ENCODE peak calls at places on chromosomes 7 and 10, in eight cellular contexts. N, F, R, M, E, H, O and A are unnamed samples. For H3K4me1, the result is how much of the 10 kb centered on the place peaks cover.

GRCh38 chr7:27165089-27165654 is at the start of gene HOXA9:
- DNase-seq in N (peak), H (peak), R (peak), E (peak), M (no peak), F (peak), O (no peak), A (peak)

GRCh38 chr7:46383605-46384004 is 462.5 kb upstream of the IGFBP3 start:
- DNase-seq in N (no peak), E (peak), H (peak), M (no peak), O (no peak), R (no peak), F (no peak), A (no peak)

GRCh38 chr10:31864834-31865518 is 63.7 kb downstream of the ARHGAP12 start:
- DNase-seq in E (no peak), H (peak), M (peak), N (no peak), O (no peak), F (no peak), R (no peak), A (no peak)

GRCh38 chr7:131527462-131527861 is 29.0 kb downstream of the PODXL start:
- DNase-seq in E (no peak), M (no peak), N (no peak), O (no peak), F (peak), H (no peak), R (no peak), A (no peak)

GRCh38 chr10:131569851-131570715 is 258.6 kb upstream of the TCERG1L start:
- DNase-seq in M (peak), H (no peak), F (no peak), E (no peak), R (no peak), O (no peak), N (peak), A (no peak)

GRCh38 chr10:10995120-10995519 is 22.6 kb upstream of the CELF2 start:
- DNase-seq in H (no peak), F (no peak), M (no peak), N (no peak), O (no peak), R (no peak), E (no peak), A (no peak)

GRCh38 chr10:21020545-21020944 is 123.4 kb upstream of the NEBL start:
- DNase-seq in N (no peak), O (no peak), H (no peak), R (no peak), F (no peak), M (peak), E (no peak), A (peak)

GRCh38 chr7:152902054-152902453 is 142.5 kb downstream of the ACTR3B start:
- DNase-seq in O (no peak), R (no peak), N (no peak), H (no peak), E (no peak), F (no peak), M (no peak), A (no peak)

GRCh38 chr7:39299695-39300094 is 266.5 kb upstream of the YAE1 start:
- DNase-seq in M (no peak), H (no peak), F (no peak), R (no peak), N (no peak), O (no peak), E (no peak), A (no peak)

GRCh38 chr10:123990889-123991288 is 99.3 kb upstream of the CPXM2 start:
- DNase-seq in O (no peak), F (no peak), M (no peak), N (no peak), R (no peak), H (no peak), E (no peak), A (no peak)

GRCh38 chr7:138027100-138027499 is 25.2 kb upstream of the CREB3L2 start:
- DNase-seq in H (no peak), O (no peak), F (no peak), R (no peak), M (no peak), N (no peak), E (no peak), A (no peak)

GRCh38 chr7:128347573-128348147 is 4.0 kb upstream of the RBM28 start:
- DNase-seq in H (peak), N (no peak), E (no peak), O (peak), M (peak), F (peak), R (peak), A (peak)

GRCh38 chr10:68175954-68176353 is 56.0 kb downstream of the ATOH7 start:
- DNase-seq in F (no peak), H (no peak), O (no peak), M (no peak), N (no peak), R (no peak), E (no peak), A (no peak)

GRCh38 chr7:30349170-30349569 is 64.8 kb downstream of the ZNRF2 start:
- DNase-seq in N (no peak), F (no peak), E (no peak), R (no peak), H (no peak), O (no peak), M (no peak), A (no peak)

GRCh38 chr7:73703985-73704639 is 15.4 kb downstream of the STX1A start:
- DNase-seq in M (peak), H (peak), E (no peak), N (no peak), F (no peak), R (peak), O (no peak), A (no peak)

GRCh38 chr10:97731346-97732051 is 5.4 kb upstream of the ZFYVE27 start:
- DNase-seq in R (peak), O (peak), F (peak), E (no peak), M (peak), H (peak), N (no peak), A (peak)

GRCh38 chr7:33742521-33742920 is 162.8 kb upstream of the BMPER start:
- DNase-seq in E (no peak), M (no peak), F (no peak), O (no peak), H (no peak), R (no peak), N (no peak), A (no peak)

GRCh38 chr10:71542476-71542875 is 145.8 kb downstream of the CDH23 start:
- DNase-seq in F (no peak), R (no peak), E (no peak), H (no peak), M (no peak), O (no peak), N (no peak), A (no peak)

GRCh38 chr10:49104323-49104722 is 11.0 kb downstream of the VSTM4 start:
- DNase-seq in N (no peak), M (no peak), F (no peak), O (no peak), R (no peak), E (no peak), H (no peak), A (no peak)

GRCh38 chr7:87159538-87159937 is 7.3 kb downstream of the DMTF1 start:
- DNase-seq in H (no peak), M (no peak), R (no peak), N (no peak), O (no peak), F (no peak), E (no peak), A (no peak)

GRCh38 chr7:112383671-112384417 is 66.4 kb upstream of the IFRD1 start:
- DNase-seq in R (no peak), H (no peak), E (no peak), F (no peak), M (peak), N (no peak), O (peak), A (no peak)

GRCh38 chr7:81284576-81284975 is 365.7 kb upstream of the SEMA3C start:
- DNase-seq in R (no peak), M (no peak), E (peak), O (no peak), N (no peak), F (no peak), H (peak), A (no peak)

GRCh38 chr7:121151663-121152344 is 163.3 kb downstream of the CPED1 start:
- DNase-seq in O (peak), R (no peak), F (no peak), M (no peak), E (no peak), N (no peak), H (no peak), A (no peak)

GRCh38 chr7:105940111-105940510 is 23.0 kb upstream of the CDHR3 start:
- DNase-seq in H (no peak), O (no peak), F (no peak), R (no peak), N (no peak), M (peak), E (no peak), A (no peak)

GRCh38 chr10:5494611-5495010 is 4.8 kb downstream of the CALML5 start:
- DNase-seq in M (no peak), E (no peak), H (no peak), O (no peak), F (no peak), R (no peak), N (peak), A (no peak)

GRCh38 chr10:12375076-12375504 is 25.7 kb downstream of the CAMK1D start:
- DNase-seq in M (no peak), R (no peak), H (peak), O (no peak), N (no peak), E (no peak), F (no peak), A (no peak)

GRCh38 chr7:30965883-30966282 is 2.1 kb downstream of the GHRHR start:
- DNase-seq in E (no peak), O (no peak), N (no peak), M (no peak), H (no peak), R (no peak), F (no peak), A (no peak)

GRCh38 chr7:136183981-136184380 is 206.8 kb upstream of the MTPN start:
- DNase-seq in F (no peak), H (peak), M (peak), R (no peak), E (no peak), N (no peak), O (no peak), A (no peak)

GRCh38 chr7:51224811-51225581 is 91.6 kb downstream of the COBL start:
- DNase-seq in E (peak), H (no peak), R (no peak), O (peak), F (peak), N (no peak), M (no peak), A (no peak)

GRCh38 chr10:133261726-133262325 is 14.8 kb downstream of the ADAM8 start:
- DNase-seq in R (peak), F (peak), H (peak), E (no peak), N (peak), O (peak), M (peak), A (peak)

GRCh38 chr10:22427890-22428571 is 82.7 kb downstream of the SPAG6 start:
- DNase-seq in F (no peak), R (no peak), M (peak), E (peak), O (no peak), N (no peak), H (peak), A (peak)

GRCh38 chr7:66734006-66734405 is 6.5 kb upstream of the RABGEF1 start:
- DNase-seq in H (no peak), O (no peak), R (no peak), E (no peak), M (no peak), N (no peak), F (no peak), A (no peak)

GRCh38 chr7:36820527-36821170 is 96.4 kb upstream of the AOAH start:
- DNase-seq in O (no peak), F (no peak), E (peak), M (no peak), N (no peak), R (no peak), H (no peak), A (no peak)

GRCh38 chr10:43362191-43362839 is 9.1 kb upstream of the FXYD4 start:
- DNase-seq in O (peak), H (peak), R (peak), E (peak), M (peak), F (peak), N (peak), A (peak)

DNA sequence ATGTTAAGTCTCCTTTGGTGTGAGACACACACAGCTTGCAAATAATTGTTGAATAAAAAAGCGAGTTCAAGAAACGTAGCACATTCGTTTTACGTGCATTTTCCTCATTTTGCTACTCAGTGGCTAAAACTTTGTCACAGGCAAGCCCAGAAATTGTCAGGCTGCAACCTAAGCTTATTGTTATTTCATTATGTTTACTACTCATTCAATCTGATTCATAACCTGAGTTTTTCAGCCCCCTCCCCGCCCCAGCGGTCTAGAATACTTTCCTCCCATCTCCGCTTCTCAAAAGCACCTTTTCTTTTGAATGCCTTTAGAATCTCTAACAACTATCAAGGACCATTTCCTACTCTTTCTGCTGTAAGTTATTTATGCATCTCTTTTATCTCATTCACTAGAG is 1.1 kb downstream of the FAM133B start:
- DNase-seq in F (no peak), N (no peak), H (no peak), M (no peak), E (no peak), R (no peak), O (no peak), A (no peak)
- H3K4me1 ChIP-seq in F (under half), N (half or more), H (under half), M (under half), E (under half), R (under half), O (half or more), A (under half)

DNA sequence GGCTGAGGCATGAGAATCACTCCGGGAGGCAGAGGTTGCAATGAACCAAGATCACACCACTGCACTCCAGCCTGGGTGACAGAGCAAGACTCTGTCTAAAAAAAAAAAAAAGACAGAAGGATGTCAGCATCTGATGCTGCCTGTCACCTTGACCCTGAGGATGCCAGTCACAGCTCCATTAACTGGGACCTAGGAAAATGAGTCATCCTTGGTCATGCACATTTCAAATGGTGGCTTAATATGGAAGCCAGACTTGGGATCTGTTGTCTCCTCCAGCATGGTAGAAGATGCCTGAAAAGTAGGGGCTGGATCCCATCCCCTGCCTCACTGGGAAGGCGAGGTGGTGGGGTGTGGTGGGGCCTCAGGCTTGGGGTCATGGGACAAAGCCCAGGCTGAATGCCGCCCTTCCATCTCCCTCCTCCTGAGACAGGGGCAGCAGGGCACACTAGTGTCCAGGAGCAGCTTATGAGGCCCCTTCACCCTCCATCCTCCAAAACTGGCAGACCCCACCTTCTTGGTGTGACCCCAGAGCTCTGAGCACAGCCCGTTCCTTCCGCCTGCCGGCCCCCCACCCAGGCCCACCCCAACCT is 1.3 kb downstream of the NOS3 start:
- DNase-seq in R (no peak), M (no peak), F (no peak), E (no peak), O (no peak), H (no peak), N (no peak), A (no peak)
- H3K4me1 ChIP-seq in R (under half), M (under half), F (under half), E (under half), O (under half), H (under half), N (under half), A (under half)

GRCh38 chr7:28958235-28958945 is at the start of gene TRIL:
- DNase-seq in N (peak), F (peak), M (peak), H (peak), O (peak), E (no peak), R (peak), A (no peak)

GRCh38 chr7:28956608-28957063 is 1.5 kb downstream of the TRIL start:
- DNase-seq in O (peak), R (peak), M (peak), H (peak), N (peak), F (peak), E (no peak), A (peak)

GRCh38 chr7:28957822-28958234 is 302 bp downstream of the TRIL start:
- DNase-seq in O (no peak), N (no peak), M (peak), E (no peak), R (no peak), H (no peak), F (peak), A (no peak)

GRCh38 chr7:28955723-28956607 is 2.2 kb downstream of the TRIL start:
- DNase-seq in R (peak), O (peak), E (no peak), H (peak), F (peak), N (peak), M (peak), A (peak)

GRCh38 chr7:28957064-28957821 is 887 bp downstream of the TRIL start:
- DNase-seq in E (no peak), N (no peak), R (peak), H (no peak), M (peak), F (peak), O (no peak), A (no peak)
- H3K4me1 ChIP-seq in E (under half), N (under half), R (under half), H (under half), M (under half), F (under half), O (under half), A (under half)

GRCh38 chr10:79140906-79141305 is 72.1 kb downstream of the ZMIZ1 start:
- DNase-seq in E (no peak), R (no peak), O (no peak), H (peak), M (no peak), N (no peak), F (no peak), A (no peak)
- H3K4me1 ChIP-seq in E (under half), R (half or more), O (under half), H (half or more), M (under half), N (half or more), F (under half), A (under half)

DNA sequence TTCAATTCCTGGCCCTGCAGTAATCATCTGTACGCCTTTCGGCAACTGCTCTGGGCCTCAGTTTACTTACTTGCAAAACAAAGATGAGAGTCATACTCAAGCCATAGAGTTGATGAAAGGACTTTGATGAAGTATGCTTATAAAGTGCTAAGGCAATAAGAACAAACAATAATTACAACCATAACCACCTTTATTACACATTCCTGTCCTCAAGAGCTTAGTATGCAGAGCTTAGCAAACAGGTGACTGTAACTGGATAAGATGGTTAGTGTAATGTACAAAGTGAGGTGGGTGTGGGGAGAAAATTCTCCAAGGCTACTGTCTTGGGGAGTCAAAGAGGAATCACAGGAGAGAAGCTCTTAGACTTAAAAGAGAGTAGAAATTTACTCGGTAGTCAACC is 116.9 kb upstream of the AFAP1L2 start:
- DNase-seq in E (no peak), O (no peak), F (no peak), N (no peak), R (no peak), H (no peak), M (no peak), A (no peak)
- H3K4me1 ChIP-seq in E (under half), O (under half), F (under half), N (half or more), R (under half), H (under half), M (under half), A (under half)

GRCh38 chr10:1632596-1632995 is 104.7 kb downstream of the ADARB2 start:
- DNase-seq in O (no peak), H (no peak), M (no peak), R (no peak), F (no peak), N (no peak), E (no peak), A (no peak)

GRCh38 chr10:1633783-1634182 is 103.5 kb downstream of the ADARB2 start:
- DNase-seq in F (no peak), H (no peak), M (no peak), N (no peak), R (no peak), O (no peak), E (no peak), A (no peak)

GRCh38 chr10:1631282-1631681 is 106.0 kb downstream of the ADARB2 start:
- DNase-seq in F (no peak), H (no peak), N (no peak), M (no peak), R (no peak), O (no peak), E (no peak), A (no peak)

GRCh38 chr10:1634239-1634638 is 103.1 kb downstream of the ADARB2 start:
- DNase-seq in E (no peak), H (no peak), N (no peak), M (no peak), O (no peak), F (no peak), R (no peak), A (no peak)

DNA sequence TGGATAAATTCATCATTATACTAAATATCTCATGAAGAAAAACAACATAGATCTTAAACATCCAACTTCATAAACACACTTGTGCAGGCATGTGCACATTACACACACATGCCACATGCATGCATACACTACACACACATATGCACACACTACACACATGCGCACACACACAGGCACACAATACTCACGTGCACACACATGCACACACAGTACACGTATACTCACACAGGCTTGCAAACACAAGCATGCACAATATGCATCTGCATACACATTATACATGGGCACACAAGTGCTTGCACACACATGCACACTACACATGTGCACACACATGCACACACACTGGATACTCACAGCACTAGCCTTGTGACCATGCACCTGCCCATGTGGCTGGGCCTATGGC is 105.2 kb downstream of the ADARB2 start:
- DNase-seq in E (no peak), N (no peak), H (no peak), O (no peak), M (no peak), F (no peak), R (no peak), A (no peak)
- H3K4me1 ChIP-seq in E (under half), N (under half), H (under half), O (under half), M (under half), F (under half), R (under half), A (under half)